ENCODE peak calls at places on chromosome 18, in seven cellular contexts. One of them, this sample, is unnamed.
A peak's percentile ranks its signal among the peaks of the same experiment; 100 is the strongest.

GRCh38 chr18:317618-318017 is 49.8 kb upstream of the THOC1 start:
- DNase-seq in KBM-7: no peak
- DNase-seq in IMR-90: no peak
- DNase-seq in hepatic stellate cell: no peak
- DNase-seq in KG1: no peak
- DNase-seq in stimulated activated naive B cell treated with anti-CD40 and anti-IgM and Interleukin-4, amounts not matched to agents 10 μg/mL and 1 μg/mL and 100 μg/mL, for 72 hours: no peak
- DNase-seq in activated naive CD4-positive, alpha-beta T cell treated with anti-CD3 and anti-CD28 coated beads, Interleukin-2, amount 50 U/mL, for 72 hours: no peak
- DNase-seq in this sample: no peak

GRCh38 chr18:57533399-57533884 is 53.1 kb downstream of the FECH start:
- DNase-seq in KBM-7: peak; percentile 88
- DNase-seq in IMR-90: peak; percentile 3
- DNase-seq in hepatic stellate cell: peak; percentile 11
- DNase-seq in KG1: no peak
- DNase-seq in stimulated activated naive B cell treated with anti-CD40 and anti-IgM and Interleukin-4, amounts not matched to agents 10 μg/mL and 1 μg/mL and 100 μg/mL, for 72 hours: no peak
- DNase-seq in activated naive CD4-positive, alpha-beta T cell treated with anti-CD3 and anti-CD28 coated beads, Interleukin-2, amount 50 U/mL, for 72 hours: no peak
- DNase-seq in this sample: no peak

GRCh38 chr18:23573020-23573419 is 13.3 kb downstream of the NPC1 start:
- DNase-seq in KBM-7: no peak
- DNase-seq in IMR-90: no peak
- DNase-seq in hepatic stellate cell: no peak
- DNase-seq in KG1: no peak
- DNase-seq in stimulated activated naive B cell treated with anti-CD40 and anti-IgM and Interleukin-4, amounts not matched to agents 10 μg/mL and 1 μg/mL and 100 μg/mL, for 72 hours: no peak
- DNase-seq in activated naive CD4-positive, alpha-beta T cell treated with anti-CD3 and anti-CD28 coated beads, Interleukin-2, amount 50 U/mL, for 72 hours: no peak
- DNase-seq in this sample: no peak

GRCh38 chr18:48951448-48952286 is 902 bp upstream of the SMAD7 start:
- DNase-seq in KBM-7: peak; percentile 75
- DNase-seq in IMR-90: peak; percentile 86
- DNase-seq in hepatic stellate cell: peak; percentile 90
- DNase-seq in KG1: peak; percentile 74
- DNase-seq in stimulated activated naive B cell treated with anti-CD40 and anti-IgM and Interleukin-4, amounts not matched to agents 10 μg/mL and 1 μg/mL and 100 μg/mL, for 72 hours: peak; percentile 69
- DNase-seq in activated naive CD4-positive, alpha-beta T cell treated with anti-CD3 and anti-CD28 coated beads, Interleukin-2, amount 50 U/mL, for 72 hours: peak; percentile 65
- DNase-seq in this sample: peak; percentile 28

GRCh38 chr18:79523221-79523737 is 127.5 kb downstream of the NFATC1 start:
- DNase-seq in KBM-7: no peak
- DNase-seq in IMR-90: no peak
- DNase-seq in hepatic stellate cell: no peak
- DNase-seq in KG1: no peak
- DNase-seq in stimulated activated naive B cell treated with anti-CD40 and anti-IgM and Interleukin-4, amounts not matched to agents 10 μg/mL and 1 μg/mL and 100 μg/mL, for 72 hours: peak; percentile 79
- DNase-seq in activated naive CD4-positive, alpha-beta T cell treated with anti-CD3 and anti-CD28 coated beads, Interleukin-2, amount 50 U/mL, for 72 hours: peak; percentile 69
- DNase-seq in this sample: no peak

GRCh38 chr18:67266591-67267237 is 249.8 kb downstream of the DSEL start:
- DNase-seq in KBM-7: no peak
- DNase-seq in IMR-90: peak; percentile 59
- DNase-seq in hepatic stellate cell: no peak
- DNase-seq in KG1: no peak
- DNase-seq in stimulated activated naive B cell treated with anti-CD40 and anti-IgM and Interleukin-4, amounts not matched to agents 10 μg/mL and 1 μg/mL and 100 μg/mL, for 72 hours: no peak
- DNase-seq in activated naive CD4-positive, alpha-beta T cell treated with anti-CD3 and anti-CD28 coated beads, Interleukin-2, amount 50 U/mL, for 72 hours: no peak
- DNase-seq in this sample: no peak

GRCh38 chr18:26536032-26536431 is 12.3 kb downstream of the KCTD1 start:
- DNase-seq in KBM-7: no peak
- DNase-seq in IMR-90: no peak
- DNase-seq in hepatic stellate cell: no peak
- DNase-seq in KG1: no peak
- DNase-seq in stimulated activated naive B cell treated with anti-CD40 and anti-IgM and Interleukin-4, amounts not matched to agents 10 μg/mL and 1 μg/mL and 100 μg/mL, for 72 hours: no peak
- DNase-seq in activated naive CD4-positive, alpha-beta T cell treated with anti-CD3 and anti-CD28 coated beads, Interleukin-2, amount 50 U/mL, for 72 hours: no peak
- DNase-seq in this sample: no peak

GRCh38 chr18:37179384-37179783 is 350.5 kb downstream of the KIAA1328 start:
- DNase-seq in KBM-7: no peak
- DNase-seq in IMR-90: no peak
- DNase-seq in hepatic stellate cell: no peak
- DNase-seq in KG1: no peak
- DNase-seq in stimulated activated naive B cell treated with anti-CD40 and anti-IgM and Interleukin-4, amounts not matched to agents 10 μg/mL and 1 μg/mL and 100 μg/mL, for 72 hours: no peak
- DNase-seq in activated naive CD4-positive, alpha-beta T cell treated with anti-CD3 and anti-CD28 coated beads, Interleukin-2, amount 50 U/mL, for 72 hours: no peak
- DNase-seq in this sample: no peak

GRCh38 chr18:46010676-46011075 is 43.5 kb upstream of the EPG5 start:
- DNase-seq in KBM-7: no peak
- DNase-seq in IMR-90: no peak
- DNase-seq in hepatic stellate cell: no peak
- DNase-seq in KG1: no peak
- DNase-seq in stimulated activated naive B cell treated with anti-CD40 and anti-IgM and Interleukin-4, amounts not matched to agents 10 μg/mL and 1 μg/mL and 100 μg/mL, for 72 hours: no peak
- DNase-seq in activated naive CD4-positive, alpha-beta T cell treated with anti-CD3 and anti-CD28 coated beads, Interleukin-2, amount 50 U/mL, for 72 hours: no peak
- DNase-seq in this sample: no peak

GRCh38 chr18:78675231-78675630 is 304.4 kb upstream of the SALL3 start:
- DNase-seq in KBM-7: no peak
- DNase-seq in IMR-90: no peak
- DNase-seq in hepatic stellate cell: no peak
- DNase-seq in KG1: no peak
- DNase-seq in stimulated activated naive B cell treated with anti-CD40 and anti-IgM and Interleukin-4, amounts not matched to agents 10 μg/mL and 1 μg/mL and 100 μg/mL, for 72 hours: no peak
- DNase-seq in activated naive CD4-positive, alpha-beta T cell treated with anti-CD3 and anti-CD28 coated beads, Interleukin-2, amount 50 U/mL, for 72 hours: no peak
- DNase-seq in this sample: no peak

GRCh38 chr18:76445275-76445674 is 49.8 kb downstream of the ZNF516 start:
- DNase-seq in KBM-7: no peak
- DNase-seq in IMR-90: peak; percentile 84
- DNase-seq in hepatic stellate cell: peak; percentile 94
- DNase-seq in KG1: no peak
- DNase-seq in stimulated activated naive B cell treated with anti-CD40 and anti-IgM and Interleukin-4, amounts not matched to agents 10 μg/mL and 1 μg/mL and 100 μg/mL, for 72 hours: no peak
- DNase-seq in activated naive CD4-positive, alpha-beta T cell treated with anti-CD3 and anti-CD28 coated beads, Interleukin-2, amount 50 U/mL, for 72 hours: no peak
- DNase-seq in this sample: no peak

GRCh38 chr18:23330423-23330822 is 122.7 kb upstream of the RIOK3 start:
- DNase-seq in KBM-7: no peak
- DNase-seq in IMR-90: no peak
- DNase-seq in hepatic stellate cell: no peak
- DNase-seq in KG1: no peak
- DNase-seq in stimulated activated naive B cell treated with anti-CD40 and anti-IgM and Interleukin-4, amounts not matched to agents 10 μg/mL and 1 μg/mL and 100 μg/mL, for 72 hours: peak; percentile 80
- DNase-seq in activated naive CD4-positive, alpha-beta T cell treated with anti-CD3 and anti-CD28 coated beads, Interleukin-2, amount 50 U/mL, for 72 hours: no peak
- DNase-seq in this sample: no peak

GRCh38 chr18:45107425-45107824 is 426.7 kb downstream of the SETBP1 start:
- DNase-seq in KBM-7: no peak
- DNase-seq in IMR-90: peak; percentile 6
- DNase-seq in hepatic stellate cell: no peak
- DNase-seq in KG1: no peak
- DNase-seq in stimulated activated naive B cell treated with anti-CD40 and anti-IgM and Interleukin-4, amounts not matched to agents 10 μg/mL and 1 μg/mL and 100 μg/mL, for 72 hours: no peak
- DNase-seq in activated naive CD4-positive, alpha-beta T cell treated with anti-CD3 and anti-CD28 coated beads, Interleukin-2, amount 50 U/mL, for 72 hours: no peak
- DNase-seq in this sample: no peak

GRCh38 chr18:63192885-63193349 is 126.7 kb downstream of the BCL2 start:
- DNase-seq in KBM-7: peak; percentile 77
- DNase-seq in IMR-90: no peak
- DNase-seq in hepatic stellate cell: no peak
- DNase-seq in KG1: no peak
- DNase-seq in stimulated activated naive B cell treated with anti-CD40 and anti-IgM and Interleukin-4, amounts not matched to agents 10 μg/mL and 1 μg/mL and 100 μg/mL, for 72 hours: no peak
- DNase-seq in activated naive CD4-positive, alpha-beta T cell treated with anti-CD3 and anti-CD28 coated beads, Interleukin-2, amount 50 U/mL, for 72 hours: no peak
- DNase-seq in this sample: no peak

GRCh38 chr18:13725566-13726227 is 661 bp downstream of the FAM210A start:
- DNase-seq in KBM-7: no peak
- DNase-seq in IMR-90: peak; percentile 2
- DNase-seq in hepatic stellate cell: peak; percentile 6
- DNase-seq in KG1: no peak
- DNase-seq in stimulated activated naive B cell treated with anti-CD40 and anti-IgM and Interleukin-4, amounts not matched to agents 10 μg/mL and 1 μg/mL and 100 μg/mL, for 72 hours: no peak
- DNase-seq in activated naive CD4-positive, alpha-beta T cell treated with anti-CD3 and anti-CD28 coated beads, Interleukin-2, amount 50 U/mL, for 72 hours: no peak
- DNase-seq in this sample: no peak

GRCh38 chr18:49944681-49945080 is 131.3 kb upstream of the ACAA2 start:
- DNase-seq in KBM-7: no peak
- DNase-seq in IMR-90: peak; percentile 7
- DNase-seq in hepatic stellate cell: no peak
- DNase-seq in KG1: no peak
- DNase-seq in stimulated activated naive B cell treated with anti-CD40 and anti-IgM and Interleukin-4, amounts not matched to agents 10 μg/mL and 1 μg/mL and 100 μg/mL, for 72 hours: no peak
- DNase-seq in activated naive CD4-positive, alpha-beta T cell treated with anti-CD3 and anti-CD28 coated beads, Interleukin-2, amount 50 U/mL, for 72 hours: no peak
- DNase-seq in this sample: no peak

GRCh38 chr18:69617888-69618287 is 217.2 kb downstream of the DOK6 start:
- DNase-seq in KBM-7: no peak
- DNase-seq in IMR-90: peak; percentile 80
- DNase-seq in hepatic stellate cell: peak; percentile 24
- DNase-seq in KG1: no peak
- DNase-seq in stimulated activated naive B cell treated with anti-CD40 and anti-IgM and Interleukin-4, amounts not matched to agents 10 μg/mL and 1 μg/mL and 100 μg/mL, for 72 hours: no peak
- DNase-seq in activated naive CD4-positive, alpha-beta T cell treated with anti-CD3 and anti-CD28 coated beads, Interleukin-2, amount 50 U/mL, for 72 hours: no peak
- DNase-seq in this sample: no peak

This sample was measured in SIG-M5.